ENCODE peak calls at places on chromosomes 7 and 10, in seven cellular contexts. P, X, B, S, V, Y and C are unnamed samples.

GRCh38 chr7:82624337-82624736 is 180.8 kb upstream of the CACNA2D1 start:
- DNase-seq in Y (no peak), P (peak; percentile 97), X (no peak), V (peak; percentile 77), B (no peak), S (no peak), C (no peak)

GRCh38 chr10:122112021-122112616 is 123.2 kb downstream of the TACC2 start:
- DNase-seq in B (no peak), V (peak; percentile 90), S (no peak), X (no peak), P (peak; percentile 76), Y (no peak), C (no peak)

GRCh38 chr10:12774219-12774894 is 227.2 kb downstream of the CCDC3 start:
- DNase-seq in S (peak; percentile 66), X (no peak), B (peak; percentile 64), V (no peak), P (no peak), Y (peak; percentile 75), C (peak; percentile 68)

GRCh38 chr7:2431260-2431867 is 28.0 kb downstream of the CHST12 start:
- DNase-seq in P (no peak), X (no peak), V (no peak), S (peak; percentile 31), B (peak; percentile 85), Y (peak; percentile 57), C (peak; percentile 75)

GRCh38 chr10:75126277-75126676 is 14.8 kb downstream of the SAMD8 start:
- DNase-seq in X (no peak), P (peak; percentile 55), B (no peak), S (no peak), Y (no peak), V (no peak), C (no peak)

GRCh38 chr10:132710036-132710686 is 75.8 kb downstream of the NKX6-2 start:
- DNase-seq in Y (no peak), X (no peak), B (no peak), S (no peak), P (no peak), V (no peak), C (no peak)

GRCh38 chr10:12287772-12288171 is 61.6 kb upstream of the CAMK1D start:
- DNase-seq in S (peak; percentile 89), P (no peak), B (no peak), X (no peak), V (no peak), Y (no peak), C (no peak)

GRCh38 chr10:51103818-51104217 is 29.5 kb downstream of the PRKG1 start:
- DNase-seq in P (peak; percentile 42), S (no peak), Y (no peak), X (no peak), V (no peak), B (no peak), C (no peak)

GRCh38 chr10:89414879-89415821 is 782 bp downstream of the IFIT5 start:
- DNase-seq in X (peak; percentile 33), S (peak; percentile 64), V (peak; percentile 76), P (peak; percentile 32), Y (peak; percentile 69), B (peak; percentile 81), C (peak; percentile 56)

GRCh38 chr7:98211221-98211675 is at the start of gene BHLHA15:
- DNase-seq in S (peak; percentile 52), Y (peak; percentile 28), V (no peak), X (no peak), B (no peak), P (no peak), C (peak; percentile 67)

GRCh38 chr7:16492513-16493062 is 27.1 kb upstream of the SOSTDC1 start:
- DNase-seq in S (no peak), B (no peak), V (peak; percentile 41), X (no peak), P (peak; percentile 46), Y (no peak), C (no peak)

GRCh38 chr7:36459236-36459960 is 69.7 kb downstream of the ANLN start:
- DNase-seq in X (no peak), S (peak; percentile 87), P (no peak), Y (peak; percentile 94), V (no peak), B (no peak), C (no peak)

GRCh38 chr7:98202367-98203195 is 8.7 kb upstream of the BHLHA15 start:
- DNase-seq in P (no peak), X (no peak), B (no peak), S (no peak), V (no peak), Y (no peak), C (no peak)

GRCh38 chr7:24025094-24025493 is 258.9 kb upstream of the NPY start:
- DNase-seq in S (no peak), X (no peak), P (peak; percentile 8), Y (peak; percentile 29), V (peak; percentile 88), B (no peak), C (no peak)

GRCh38 chr10:91296471-91296870 is 76.0 kb downstream of the PCGF5 start:
- DNase-seq in B (no peak), S (no peak), V (no peak), P (no peak), Y (peak; percentile 80), X (no peak), C (no peak)

GRCh38 chr10:105793071-105793470 is 1152.0 kb downstream of the SORCS3 start:
- DNase-seq in V (no peak), P (no peak), X (no peak), S (no peak), Y (no peak), B (no peak), C (no peak)

GRCh38 chr10:94303929-94304328 is 58.8 kb downstream of the NOC3L start:
- DNase-seq in V (no peak), Y (no peak), B (no peak), X (no peak), S (no peak), P (no peak), C (no peak)
- H4K8ac ChIP-seq in V (no peak overlapping the region), Y (no peak overlapping the region), B (no peak overlapping the region), X (no peak overlapping the region), S (no peak overlapping the region), P (no peak overlapping the region), C (no peak overlapping the region)

DNA sequence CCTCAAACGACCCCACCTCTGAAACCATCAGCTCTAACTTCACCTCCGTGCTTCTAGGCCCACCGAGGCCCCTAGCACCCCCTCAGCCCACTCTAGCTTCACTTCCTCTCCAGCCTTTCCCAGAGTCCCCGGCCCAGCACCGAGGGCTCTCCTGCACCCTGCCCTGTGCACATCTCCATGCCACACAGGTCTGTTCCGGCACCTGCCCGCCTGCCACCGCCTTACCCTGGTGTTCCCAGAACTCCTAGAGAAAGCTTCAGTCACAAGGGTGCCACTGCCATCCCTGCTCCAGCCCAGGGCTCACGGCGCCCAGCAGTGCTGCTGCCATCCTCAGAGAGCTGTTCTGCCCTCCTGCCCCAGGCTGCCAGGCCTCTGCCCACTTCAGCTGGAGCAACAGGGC is 61.3 kb upstream of the INSIG1 start:
- DNase-seq in S (no peak), B (no peak), V (no peak), P (no peak), X (no peak), Y (no peak), C (no peak)
- H2BK5ac ChIP-seq in S (no peak overlapping the region), B (no peak overlapping the region), V (no peak overlapping the region), P (no peak overlapping the region), X (no peak overlapping the region), Y (no peak overlapping the region), C (no peak overlapping the region)

GRCh38 chr7:5523052-5523711 is 99.5 kb upstream of the TNRC18 start:
- DNase-seq in X (no peak), P (peak; percentile 54), S (peak; percentile 66), B (peak; percentile 76), V (peak; percentile 75), Y (peak; percentile 89), C (peak; percentile 76)
- H4K8ac ChIP-seq in X (no peak overlapping the region), P (no peak overlapping the region), S (no peak overlapping the region), B (no peak overlapping the region), V (no peak overlapping the region), Y (no peak overlapping the region), C (no peak overlapping the region)

DNA sequence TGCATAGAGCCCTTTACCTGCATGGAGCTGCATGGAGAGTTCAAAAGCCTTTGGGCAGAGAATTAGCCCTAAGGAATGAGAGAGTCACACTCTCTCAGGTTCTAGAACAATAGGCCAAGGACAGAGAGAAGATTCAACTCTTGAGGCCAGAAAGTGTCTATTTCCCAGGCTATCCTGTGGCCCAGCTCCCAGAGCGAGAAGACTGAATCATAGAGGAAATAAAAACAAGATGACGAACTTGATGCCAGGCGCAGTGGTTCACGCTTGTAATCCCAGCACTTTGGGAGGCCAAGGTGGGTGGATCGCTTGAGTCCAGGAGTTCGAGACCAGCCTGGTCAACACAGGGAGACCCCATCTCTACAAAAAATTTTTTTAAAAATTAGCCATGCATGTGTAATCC is 18.3 kb upstream of the PODXL start:
- DNase-seq in Y (no peak), B (no peak), V (no peak), X (no peak), P (no peak), S (no peak), C (no peak)
- H2BK5ac ChIP-seq in Y (no peak overlapping the region), B (no peak overlapping the region), V (no peak overlapping the region), X (no peak overlapping the region), P (no peak overlapping the region), S (no peak overlapping the region), C (no peak overlapping the region)